ENCODE peak calls at places on chromosomes 2 and 18, in nine cellular contexts. J is CD4-positive, alpha-beta T cell; B is kidney epithelial cell; W is NCI-H2081 treated with DMSO at 0.1 percent for 48 hours; O is Right ventricle myocardium superior; H is NCI-H1694 treated with DMSO at 0.1 percent for 48 hours; U is T-cell; Z is right cardiac atrium; E is stimulated activated CD8-positive, alpha-beta memory T cell treated with anti-CD3 and anti-CD28 coated beads, Interleukin-7, amount 100 ng/mL, for 1 hour. P is an unnamed sample.

GRCh38 chr2:106579750-106580197 is 92.6 kb downstream of the CD8B2 start:
- DNase-seq in J (no peak), H (no peak), Z (no peak), O (no peak), U (no peak), W (no peak), B (no peak), E (no peak), P (no peak)

GRCh38 chr2:120712180-120712678 is 23.4 kb upstream of the GLI2 start:
- DNase-seq in B (no peak), W (no peak), U (no peak), J (no peak), Z (no peak), O (no peak), H (peak), E (no peak), P (no peak)

GRCh38 chr2:29502452-29502851 is 387.2 kb downstream of the CLIP4 start:
- DNase-seq in U (no peak), Z (no peak), J (no peak), W (no peak), B (no peak), O (no peak), H (peak), E (no peak), P (no peak)

GRCh38 chr18:47404845-47405244 is 153.4 kb upstream of the SKOR2 start:
- DNase-seq in Z (no peak), W (no peak), E (no peak), J (no peak), H (no peak), B (no peak), U (no peak), O (no peak), P (no peak)

GRCh38 chr18:73614812-73615211 is 532.8 kb downstream of the FBXO15 start:
- DNase-seq in U (no peak), B (peak), E (no peak), Z (no peak), O (no peak), W (no peak), H (no peak), J (no peak), P (no peak)

GRCh38 chr2:216372761-216373291 is 543 bp upstream of the MARCHF4 start:
- DNase-seq in W (no peak), J (no peak), E (no peak), B (peak), U (no peak), H (no peak), O (no peak), Z (no peak), P (no peak)

GRCh38 chr2:104332733-104333132 is 521.2 kb upstream of the POU3F3 start:
- DNase-seq in E (no peak), H (no peak), U (no peak), J (no peak), W (no peak), B (peak), O (no peak), Z (no peak), P (no peak)

GRCh38 chr2:21037671-21038108 is 6.2 kb downstream of the APOB start:
- DNase-seq in Z (no peak), H (no peak), E (no peak), B (no peak), W (no peak), U (no peak), J (no peak), O (no peak), P (no peak)

GRCh38 chr2:110106642-110107041 is 9.0 kb downstream of the MALL start:
- DNase-seq in U (no peak), Z (no peak), J (no peak), B (no peak), E (no peak), W (no peak), H (no peak), O (no peak), P (no peak)

GRCh38 chr2:172943563-172943962 is 132.1 kb upstream of the MAP3K20 start:
- DNase-seq in J (no peak), W (no peak), Z (no peak), H (no peak), O (no peak), U (no peak), E (no peak), B (no peak), P (no peak)

GRCh38 chr2:45173513-45173912 is 164.3 kb upstream of the SIX2 start:
- DNase-seq in E (no peak), O (no peak), Z (no peak), H (no peak), U (no peak), W (no peak), J (no peak), B (peak), P (no peak)

GRCh38 chr2:95361216-95361980 is 41.1 kb upstream of the FAHD2A start:
- DNase-seq in B (no peak), H (no peak), Z (no peak), U (no peak), E (no peak), J (no peak), O (peak), W (no peak), P (no peak)

GRCh38 chr2:181944164-181944913 is 41.3 kb upstream of the PPP1R1C start:
- DNase-seq in W (no peak), O (no peak), B (no peak), U (no peak), Z (no peak), E (no peak), J (no peak), H (no peak), P (no peak)

GRCh38 chr2:142291964-142292363 is 161.1 kb upstream of the LRP1B start:
- DNase-seq in Z (no peak), E (no peak), W (no peak), J (no peak), B (no peak), O (no peak), H (no peak), U (no peak), P (no peak)

GRCh38 chr2:121241466-121241865 is 43.5 kb downstream of the TFCP2L1 start:
- DNase-seq in E (no peak), B (no peak), O (no peak), Z (no peak), J (no peak), U (no peak), W (no peak), H (peak), P (no peak)

GRCh38 chr2:189424956-189425355 is 16.3 kb upstream of the WDR75 start:
- DNase-seq in U (no peak), E (no peak), O (no peak), J (no peak), H (no peak), Z (no peak), B (no peak), W (no peak), P (no peak)

GRCh38 chr2:37143986-37144385 is 12.8 kb downstream of the EIF2AK2 start:
- DNase-seq in W (no peak), U (no peak), Z (no peak), O (no peak), E (no peak), B (no peak), H (no peak), J (no peak), P (no peak)

GRCh38 chr2:104406273-104406726 is 447.6 kb upstream of the POU3F3 start:
- DNase-seq in U (no peak), O (no peak), J (no peak), W (no peak), H (no peak), E (no peak), B (peak), Z (no peak), P (no peak)

GRCh38 chr2:237869357-237870102 is 10.1 kb downstream of the RAMP1 start:
- DNase-seq in W (no peak), B (no peak), E (no peak), J (no peak), U (no peak), Z (peak), H (no peak), O (no peak), P (no peak)

P was measured in progenitor cell of endocrine pancreas.